ENCODE peak calls at places on chromosomes 3 and 15, in five cellular contexts. O is stomach; J is CD8-positive, alpha-beta T cell; D is OCI-LY7; Q is mucosa of descending colon. V is an unnamed sample.

GRCh38 chr15:75727031-75727531 is 14.4 kb upstream of the CSPG4 start:
- DNase-seq in O (no peak), J (no peak), D (no peak), Q (peak), V (no peak)

GRCh38 chr3:194103475-194103874 is 32.5 kb upstream of the HES1 start:
- DNase-seq in O (no peak), J (no peak), D (peak), Q (no peak), V (no peak)

GRCh38 chr15:91529534-91529933 is 324.0 kb upstream of the SLCO3A1 start:
- DNase-seq in O (no peak), J (no peak), D (no peak), Q (no peak), V (no peak)

GRCh38 chr3:78846688-78847087 is 921.1 kb downstream of the ROBO1 start:
- DNase-seq in O (no peak), J (no peak), D (no peak), Q (no peak), V (no peak)

GRCh38 chr3:30145281-30145680 is 461.1 kb upstream of the TGFBR2 start:
- DNase-seq in O (no peak), J (no peak), D (no peak), Q (no peak), V (no peak)

GRCh38 chr3:58117561-58118305 is 93.0 kb downstream of the DNASE1L3 start:
- DNase-seq in O (peak), J (no peak), D (no peak), Q (no peak), V (peak)

GRCh38 chr3:133857767-133858166 is 37.9 kb downstream of the RAB6B start:
- DNase-seq in O (no peak), J (no peak), D (no peak), Q (no peak), V (no peak)

GRCh38 chr3:171190668-171191067 is 164.1 kb upstream of the SLC2A2 start:
- DNase-seq in O (no peak), J (no peak), D (no peak), Q (no peak), V (no peak)

GRCh38 chr3:177182352-177182751 is 14.9 kb downstream of the TBL1XR1 start:
- DNase-seq in O (no peak), J (no peak), D (no peak), Q (no peak), V (no peak)

GRCh38 chr3:119695480-119695879 is 7.3 kb upstream of the CFAP91 start:
- DNase-seq in O (no peak), J (no peak), D (peak), Q (no peak), V (no peak)

GRCh38 chr3:76497636-76498035 is 542.3 kb upstream of the ROBO2 start:
- DNase-seq in O (no peak), J (no peak), D (no peak), Q (no peak), V (no peak)

GRCh38 chr15:57015897-57016296 is 97.5 kb downstream of the TCF12 start:
- DNase-seq in O (no peak), J (no peak), D (no peak), Q (no peak), V (no peak)

GRCh38 chr3:36305929-36306520 is 74.3 kb upstream of the STAC start:
- DNase-seq in O (no peak), J (no peak), D (no peak), Q (no peak), V (no peak)

GRCh38 chr15:82833283-82833682 is 23.9 kb downstream of the WHAMM start:
- DNase-seq in O (no peak), J (no peak), D (no peak), Q (no peak), V (no peak)

GRCh38 chr3:151926956-151927355 is 53.5 kb downstream of the SUCNR1 start:
- DNase-seq in O (no peak), J (no peak), D (no peak), Q (no peak), V (no peak)

GRCh38 chr15:98758224-98758623 is 109.9 kb downstream of the IGF1R start:
- DNase-seq in O (no peak), J (no peak), D (no peak), Q (no peak), V (no peak)

GRCh38 chr15:68334661-68335124 is 57.1 kb downstream of the FEM1B start:
- DNase-seq in O (no peak), J (no peak), D (no peak), Q (no peak), V (peak)

GRCh38 chr3:13009946-13010315 is 63.3 kb downstream of the IQSEC1 start:
- DNase-seq in O (no peak), J (no peak), D (no peak), Q (no peak), V (no peak)

GRCh38 chr3:159032311-159032710 is 230.5 kb downstream of the MFSD1 start:
- DNase-seq in O (no peak), J (no peak), D (no peak), Q (no peak), V (no peak)

GRCh38 chr3:187550446-187550845 is 119.7 kb downstream of the SST start:
- DNase-seq in O (no peak), J (no peak), D (no peak), Q (no peak), V (no peak)

GRCh38 chr3:19547665-19548464 is 386.2 kb downstream of the EFHB start:
- DNase-seq in O (no peak), J (no peak), D (no peak), Q (no peak), V (no peak)

GRCh38 chr15:72835289-72835890 is 51.8 kb upstream of the ADPGK start:
- DNase-seq in O (no peak), J (no peak), D (peak), Q (no peak), V (no peak)

GRCh38 chr3:160719710-160720109 is 36.3 kb upstream of the PPM1L start:
- DNase-seq in O (no peak), J (no peak), D (no peak), Q (no peak), V (no peak)

GRCh38 chr3:128484404-128485282 is 8.4 kb downstream of the GATA2 start:
- DNase-seq in O (no peak), J (no peak), D (no peak), Q (no peak), V (no peak)

GRCh38 chr3:163953526-163953925 is 1124.8 kb downstream of the SI start:
- DNase-seq in O (no peak), J (no peak), D (no peak), Q (peak), V (no peak)

GRCh38 chr15:88738796-88739195 is 64.4 kb upstream of the ACAN start:
- DNase-seq in O (no peak), J (no peak), D (no peak), Q (no peak), V (no peak)

GRCh38 chr3:10344147-10344943 is 23.4 kb upstream of the SEC13 start:
- DNase-seq in O (peak), J (peak), D (peak), Q (peak), V (no peak)

GRCh38 chr3:34056951-34057390 is 258.5 kb downstream of the PDCD6IP start:
- DNase-seq in O (no peak), J (no peak), D (peak), Q (no peak), V (no peak)

GRCh38 chr3:11661827-11662226 is 18.1 kb upstream of the VGLL4 start:
- DNase-seq in O (no peak), J (no peak), D (no peak), Q (no peak), V (no peak)

GRCh38 chr3:11661052-11661656 is 17.4 kb upstream of the VGLL4 start:
- DNase-seq in O (no peak), J (no peak), D (no peak), Q (no peak), V (no peak)

GRCh38 chr3:11660242-11660641 is 16.5 kb upstream of the VGLL4 start:
- DNase-seq in O (peak), J (no peak), D (no peak), Q (no peak), V (no peak)

GRCh38 chr3:11665331-11665730 is 21.6 kb upstream of the VGLL4 start:
- DNase-seq in O (no peak), J (no peak), D (no peak), Q (no peak), V (no peak)

DNA sequence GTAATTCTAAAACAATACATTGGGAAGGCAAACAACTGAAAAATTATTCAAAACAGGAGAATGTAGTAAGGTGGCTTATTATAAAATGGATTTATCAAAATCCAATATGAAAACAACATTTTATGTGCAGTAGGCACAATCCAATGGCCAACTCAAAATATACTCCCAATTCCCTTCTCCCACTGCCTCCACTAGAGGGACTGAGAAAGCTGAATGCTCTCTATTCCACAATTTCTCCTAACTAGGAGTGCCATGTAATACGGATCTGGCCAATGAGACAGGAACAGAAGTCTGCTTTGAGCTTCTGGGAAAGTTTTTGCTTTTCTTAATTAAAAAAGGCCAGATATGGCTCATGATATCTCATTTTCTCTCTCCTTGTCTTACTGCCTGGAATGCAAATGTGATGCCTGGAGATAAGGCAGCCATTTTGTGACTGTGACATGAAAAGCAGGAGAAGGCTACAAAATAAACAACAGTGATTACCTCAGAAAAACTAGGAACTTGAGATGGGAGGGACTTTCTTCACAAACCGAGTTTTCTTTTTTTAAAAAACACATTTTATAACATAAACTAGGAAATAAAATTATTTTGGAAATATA is 18.8 kb upstream of the VGLL4 start:
- DNase-seq in O (no peak), J (no peak), D (no peak), Q (no peak), V (no peak)
- TF ChIP-seq CTCF in O (no peak), J (no peak), D (peak), Q (no peak), V (peak)

GRCh38 chr15:43908641-43909040 is 81.8 kb downstream of the WDR76 start:
- DNase-seq in O (no peak), J (no peak), D (no peak), Q (no peak), V (no peak)
- TF ChIP-seq CTCF in O (no peak), J (no peak), D (no peak), Q (no peak), V (no peak)

DNA sequence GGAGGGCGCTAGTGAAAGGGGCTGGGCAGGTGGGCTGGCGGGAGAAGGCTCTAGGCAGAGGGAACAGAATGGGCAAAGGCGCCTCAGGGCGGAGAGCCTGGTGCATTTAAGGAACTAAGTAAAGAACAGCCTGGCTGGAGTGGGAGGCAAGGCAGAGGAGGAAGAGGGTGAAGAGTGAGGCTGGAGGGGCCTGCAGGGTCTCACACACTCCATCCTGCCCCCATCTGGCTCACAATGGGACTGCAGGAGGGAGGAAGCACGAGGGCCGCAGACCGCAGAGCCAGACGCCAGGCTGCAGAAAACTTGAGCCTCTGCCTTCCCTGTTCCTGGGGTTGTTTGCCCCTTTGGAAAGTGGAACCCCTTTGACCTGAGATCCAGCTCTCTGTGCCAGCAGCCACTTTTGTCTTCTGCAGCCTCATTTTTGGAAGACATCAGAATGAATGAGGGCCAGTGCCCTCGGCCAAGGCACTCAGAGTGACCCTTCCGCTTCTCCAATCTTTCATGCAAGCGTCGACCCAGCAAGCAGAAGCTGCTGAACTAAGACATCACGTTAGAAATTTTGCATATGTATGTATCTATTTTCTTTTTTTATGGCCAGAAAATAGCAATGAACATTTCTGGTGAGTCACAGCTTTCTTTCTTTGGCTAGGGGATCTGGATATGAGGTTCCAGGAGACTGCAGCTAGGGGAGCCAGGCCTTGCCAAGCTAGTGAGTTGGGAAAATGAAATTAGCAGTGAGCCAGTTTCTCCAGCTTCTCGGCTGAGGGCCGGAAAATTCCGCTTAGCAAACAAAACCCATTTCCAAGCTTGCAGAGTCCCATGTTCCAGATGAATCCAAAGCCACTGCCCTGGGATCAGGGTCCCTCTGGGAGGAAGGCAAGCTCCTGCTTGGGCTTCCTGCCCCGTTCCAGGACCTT is 137.8 kb downstream of the SRGAP3 start:
- DNase-seq in O (no peak), J (no peak), D (peak), Q (peak), V (no peak)
- TF ChIP-seq CTCF in O (no peak), J (no peak), D (peak), Q (no peak), V (peak)

GRCh38 chr3:45055411-45056143 is 29.5 kb downstream of the CLEC3B start:
- DNase-seq in O (no peak), J (no peak), D (peak), Q (no peak), V (no peak)
- TF ChIP-seq CTCF in O (no peak), J (no peak), D (peak), Q (no peak), V (peak)

DNA sequence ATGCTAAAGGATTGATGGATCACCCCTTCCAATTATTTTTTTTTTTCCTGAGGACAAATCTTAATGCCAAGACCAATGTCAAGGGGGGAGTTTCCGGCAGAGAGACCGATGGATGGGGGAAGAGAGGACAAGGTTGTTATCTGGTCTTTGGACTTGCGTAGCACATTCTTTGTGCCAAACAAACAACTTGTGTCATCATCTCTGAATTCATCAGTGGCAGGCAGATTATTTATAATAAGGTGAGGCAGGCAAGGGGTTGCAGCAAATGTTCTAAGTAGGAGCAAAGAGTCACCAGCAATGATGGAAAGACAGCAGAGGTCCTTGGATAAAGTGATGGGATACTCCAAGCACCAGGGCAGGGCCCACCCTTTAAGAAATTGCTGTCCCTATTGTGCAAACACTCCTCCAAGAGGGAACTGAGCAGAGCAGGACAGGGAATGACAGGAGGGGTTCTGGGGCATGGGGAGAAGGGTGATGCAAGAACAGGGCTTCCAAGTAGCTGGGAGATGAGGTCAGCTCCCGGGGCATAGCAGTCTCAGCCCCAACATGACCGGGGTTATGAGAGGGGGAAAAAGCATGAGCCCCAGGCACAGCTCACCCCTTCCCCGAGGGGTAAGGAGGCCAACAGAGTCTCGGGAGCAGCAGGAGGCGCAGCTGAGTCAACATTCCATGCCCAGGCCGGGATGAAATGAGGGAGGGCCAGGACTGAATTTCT is 57.4 kb downstream of the ANXA2 start:
- DNase-seq in O (no peak), J (no peak), D (no peak), Q (no peak), V (no peak)
- TF ChIP-seq CTCF in O (no peak), J (no peak), D (no peak), Q (no peak), V (peak)

DNA sequence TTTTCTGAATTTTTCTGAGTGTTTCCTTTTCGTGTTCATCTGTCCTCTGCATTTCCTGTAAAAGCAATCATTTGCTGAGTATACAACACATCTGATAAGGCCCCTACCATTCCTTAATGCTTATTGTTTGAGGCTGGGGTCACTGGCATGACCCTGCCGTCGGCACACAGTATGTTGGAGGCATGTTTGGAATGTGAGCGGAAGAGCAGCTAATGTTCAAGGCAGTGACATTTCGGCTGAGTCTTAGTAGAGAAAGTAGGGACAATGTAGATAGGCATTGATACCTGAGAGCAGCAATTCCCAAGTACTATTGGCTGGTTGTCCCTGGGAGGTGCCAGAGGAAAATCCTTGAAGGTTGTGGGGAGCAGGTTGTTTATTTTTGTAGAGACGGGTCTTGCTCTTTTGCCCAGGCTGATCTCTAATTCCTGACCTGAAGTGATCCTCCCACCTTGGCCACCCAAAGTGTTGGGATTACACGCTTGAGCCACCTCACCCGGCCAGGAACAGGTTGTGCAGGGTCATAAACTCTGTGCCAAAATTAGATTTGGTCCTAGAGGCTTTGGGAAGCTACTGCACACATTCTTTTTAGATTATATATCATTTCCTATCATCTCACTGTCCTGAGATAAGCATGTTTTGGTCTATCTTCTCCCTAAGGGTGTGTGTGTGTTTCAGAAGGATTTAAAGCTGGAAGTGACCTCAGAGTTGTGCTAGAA is 13.5 kb downstream of the PTPN23 start:
- DNase-seq in O (no peak), J (no peak), D (no peak), Q (no peak), V (no peak)
- TF ChIP-seq CTCF in O (no peak), J (no peak), D (no peak), Q (no peak), V (no peak)

DNA sequence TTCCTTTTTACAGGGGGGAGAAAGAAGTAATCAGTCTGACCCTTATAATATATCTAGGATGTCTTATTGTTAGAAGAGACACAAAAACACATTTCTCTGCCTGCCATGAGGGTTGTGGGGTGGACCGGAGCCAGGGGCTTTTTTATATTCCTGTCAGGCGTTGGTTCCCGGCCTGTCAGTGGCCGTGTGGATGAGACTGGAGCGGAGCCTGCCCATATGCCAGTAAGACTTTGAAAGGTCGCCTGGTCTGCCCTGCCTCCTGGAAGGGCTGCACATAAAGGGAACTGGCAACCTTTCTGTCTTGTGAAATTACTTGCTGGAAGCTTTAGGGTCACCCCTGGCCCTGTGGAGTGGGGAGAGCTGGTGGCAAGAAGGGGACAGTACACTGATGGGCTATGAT is 34.7 kb downstream of the MAP3K13 start:
- DNase-seq in O (no peak), J (no peak), D (no peak), Q (no peak), V (no peak)
- TF ChIP-seq CTCF in O (no peak), J (no peak), D (no peak), Q (no peak), V (no peak)

DNA sequence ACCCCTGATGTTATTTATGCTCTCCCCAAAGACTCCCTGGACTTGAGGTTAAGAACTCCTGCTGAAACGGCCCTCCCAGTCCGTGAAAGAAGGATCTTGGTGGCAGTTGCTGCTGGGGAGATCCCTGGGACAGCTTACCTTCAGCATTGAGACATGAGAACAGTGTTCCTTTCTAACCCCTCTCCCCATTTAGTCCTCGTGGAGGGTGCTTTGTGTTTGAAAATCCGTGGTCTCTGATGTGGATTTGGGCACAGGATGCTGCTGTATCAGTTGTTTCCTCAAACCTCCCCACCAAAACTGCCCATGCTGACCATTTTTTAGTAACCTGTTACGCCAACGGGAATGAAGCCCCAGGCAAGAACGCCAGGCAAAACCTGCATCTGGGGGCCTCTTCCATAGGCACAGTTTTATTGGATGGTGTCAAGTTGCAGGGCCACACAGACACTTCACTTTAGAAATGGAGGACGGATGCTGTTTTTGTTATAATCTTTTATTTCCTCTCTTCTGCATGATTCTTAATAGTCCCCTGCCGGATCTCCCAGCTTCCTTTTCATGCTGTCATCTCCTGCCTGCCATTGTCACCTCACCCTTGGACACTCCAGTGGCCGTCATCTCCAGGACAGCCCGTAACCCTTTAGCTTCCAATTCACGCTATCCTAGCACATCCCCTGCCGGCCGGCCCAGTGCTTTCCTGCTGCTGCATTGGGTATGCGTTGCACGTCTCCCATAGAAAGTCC is 31.7 kb upstream of the CEMIP start:
- DNase-seq in O (no peak), J (no peak), D (no peak), Q (no peak), V (no peak)
- TF ChIP-seq CTCF in O (no peak), J (no peak), D (no peak), Q (no peak), V (no peak)

V was measured in AG09319.